ENCODE peak calls at places on chromosomes 5 and 9, in six cellular contexts. C is activated CD4-positive, alpha-beta memory T cell treated with anti-CD3 and anti-CD28 coated beads, Interleukin-2, amount 10 ng/mL, durations not matched to agents 7 days and 5 days; D is cardiac muscle cell; P is mucosa of gallbladder; O is stimulated activated CD4-positive, alpha-beta T cell treated with anti-CD3 and anti-CD28 coated beads, Interleukin-4, amount 100 ng/mL, for 48 hours; M is HTR-8/SVneo. T is an unnamed sample.

GRCh38 chr9:16268037-16269010 is 602.1 kb downstream of the BNC2 start:
- DNase-seq in M (no peak), C (no peak), D (no peak), O (no peak), P (no peak), T (no peak)

GRCh38 chr5:143987751-143988560 is 176.0 kb downstream of the HMHB1 start:
- DNase-seq in O (no peak), M (no peak), C (no peak), D (no peak), P (no peak), T (no peak)

GRCh38 chr9:72554221-72554641 is 32.8 kb downstream of the TMC1 start:
- DNase-seq in O (no peak), C (no peak), P (no peak), D (no peak), M (peak; percentile 46), T (no peak)

GRCh38 chr5:169716287-169716686 is 79.2 kb downstream of the DOCK2 start:
- DNase-seq in O (no peak), C (no peak), M (no peak), P (no peak), D (no peak), T (no peak)

GRCh38 chr5:96785271-96785670 is 22.5 kb downstream of the ERAP1 start:
- DNase-seq in D (no peak), M (no peak), C (no peak), O (no peak), P (no peak), T (no peak)

GRCh38 chr9:35798658-35799366 is 7.4 kb downstream of the NPR2 start:
- DNase-seq in O (peak; percentile 38), D (no peak), M (no peak), P (no peak), C (peak; percentile 36), T (no peak)

GRCh38 chr5:142109356-142110045 is 922 bp downstream of the NDFIP1 start:
- DNase-seq in D (no peak), P (no peak), C (peak; percentile 58), M (no peak), O (peak; percentile 37), T (peak; percentile 68)

GRCh38 chr9:130607640-130608420 is 28.5 kb downstream of the FUBP3 start:
- DNase-seq in M (no peak), D (no peak), O (no peak), C (no peak), P (no peak), T (no peak)

GRCh38 chr5:123500476-123500875 is 11.5 kb upstream of the CSNK1G3 start:
- DNase-seq in M (no peak), C (no peak), O (no peak), D (no peak), P (no peak), T (no peak)

GRCh38 chr9:35728041-35728971 is 3.7 kb downstream of the TLN1 start:
- DNase-seq in O (peak; percentile 24), C (peak; percentile 66), M (peak; percentile 53), D (peak; percentile 90), P (peak; percentile 70), T (peak; percentile 73)

GRCh38 chr5:51479840-51480239 is 96.6 kb downstream of the ISL1 start:
- DNase-seq in D (no peak), C (no peak), M (no peak), O (no peak), P (no peak), T (no peak)

GRCh38 chr9:124381073-124381945 is 33.9 kb downstream of the PSMB7 start:
- DNase-seq in C (no peak), P (no peak), M (no peak), D (no peak), O (no peak), T (no peak)

GRCh38 chr9:120480707-120481106 is 99.3 kb downstream of the CDK5RAP2 start:
- DNase-seq in M (no peak), P (no peak), C (no peak), D (no peak), O (no peak), T (no peak)

GRCh38 chr9:17171309-17172094 is 36.7 kb downstream of the CNTLN start:
- DNase-seq in C (no peak), P (no peak), D (no peak), M (no peak), O (no peak), T (no peak)